ENCODE peak calls at places on chromosome 15, in nine cellular contexts. P is A549; K is GM23338; M is naive thymus-derived CD4-positive, alpha-beta T cell; Z is tibial nerve; G is transverse colon; W is mammary epithelial cell; I is neuronal stem cell; N is uterus. C is an unnamed sample. For H3K4me1, the result is how much of the 10 kb centered on the place peaks cover.

GRCh38 chr15:28133281-28133680 is 34.2 kb upstream of the OCA2 start:
- DNase-seq in Z (no peak), M (no peak), P (no peak), K (no peak), W (no peak), I (no peak), G (no peak), N (no peak), C (no peak)

GRCh38 chr15:24955549-24955929 is 752 bp downstream of the SNRPN start:
- DNase-seq in N (peak), M (peak), P (no peak), W (no peak), K (no peak), G (no peak), Z (no peak), I (no peak), C (no peak)

GRCh38 chr15:68650901-68651709 is 72.3 kb downstream of the CORO2B start:
- DNase-seq in N (no peak), M (no peak), G (peak), P (peak), K (peak), W (no peak), I (peak), Z (peak), C (peak)

GRCh38 chr15:74542192-74543042 is 1.4 kb downstream of the ARID3B start:
- DNase-seq in I (no peak), N (no peak), P (no peak), M (no peak), G (no peak), K (no peak), Z (no peak), W (peak), C (no peak)

GRCh38 chr15:69074011-69074842 is 59.7 kb downstream of the NOX5 start:
- DNase-seq in P (peak), G (peak), K (peak), W (peak), Z (peak), I (peak), N (peak), M (no peak), C (peak)

GRCh38 chr15:84398763-84399701 is 163.5 kb downstream of the GOLGA6L4 start:
- DNase-seq in K (peak), N (no peak), P (no peak), M (no peak), Z (no peak), I (no peak), G (no peak), W (no peak), C (no peak)

GRCh38 chr15:62454567-62455172 is 289.6 kb upstream of the C2CD4B start:
- DNase-seq in I (no peak), P (no peak), Z (no peak), W (no peak), N (no peak), M (no peak), K (no peak), G (no peak), C (no peak)

GRCh38 chr15:57550640-57551039 is 41.1 kb upstream of the MYZAP start:
- DNase-seq in K (no peak), N (peak), M (no peak), W (no peak), G (peak), P (no peak), I (no peak), Z (peak), C (no peak)

GRCh38 chr15:35107561-35107960 is 22.5 kb upstream of the NANOGP8 start:
- DNase-seq in Z (no peak), W (no peak), K (no peak), M (no peak), P (no peak), I (no peak), N (no peak), G (no peak), C (no peak)

DNA sequence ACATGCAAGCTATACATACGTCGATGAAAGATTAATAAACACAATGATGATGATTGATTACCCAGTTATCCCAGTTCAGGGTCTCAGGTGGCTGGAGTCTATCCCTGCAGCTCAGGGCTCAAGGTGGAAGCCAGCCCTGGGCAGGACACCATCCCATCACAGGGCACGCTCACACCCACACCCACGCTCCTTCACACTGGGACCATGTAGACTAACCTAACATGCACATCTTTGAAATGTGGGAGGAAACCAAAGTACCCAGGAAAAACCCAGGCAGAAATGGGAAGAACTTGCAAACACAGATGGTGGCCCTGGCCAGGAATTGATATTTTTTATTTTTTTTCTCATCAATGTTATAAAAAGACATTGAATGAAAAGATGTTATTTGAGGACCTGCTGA is 151.4 kb upstream of the MCTP2 start:
- DNase-seq in K (no peak), P (no peak), Z (no peak), I (no peak), N (no peak), G (no peak), W (peak), M (no peak), C (no peak)
- H3K4me1 ChIP-seq in K (under half), P (under half), Z (under half), I (under half), N (under half), G (under half), W (under half), M (under half), C (under half)

GRCh38 chr15:31345606-31346366 is 19.2 kb downstream of the KLF13 start:
- DNase-seq in G (no peak), N (no peak), Z (no peak), W (no peak), M (no peak), I (no peak), K (no peak), P (no peak), C (no peak)
- H3K4me3 ChIP-seq in G (peak), N (no peak), Z (peak), W (no peak), M (peak), I (no peak), K (no peak), P (no peak), C (no peak)

GRCh38 chr15:52682776-52683175 is 3.6 kb upstream of the ATOSA start:
- DNase-seq in M (peak), Z (no peak), G (no peak), W (no peak), I (no peak), P (no peak), N (no peak), K (no peak), C (no peak)

GRCh38 chr15:52681441-52681840 is 2.3 kb upstream of the ATOSA start:
- DNase-seq in G (no peak), I (no peak), M (no peak), P (no peak), K (no peak), N (no peak), Z (no peak), W (no peak), C (no peak)

GRCh38 chr15:52680756-52681155 is 1.6 kb upstream of the ATOSA start:
- DNase-seq in I (no peak), K (no peak), N (no peak), Z (no peak), M (no peak), G (no peak), W (no peak), P (no peak), C (no peak)

GRCh38 chr15:52682200-52682599 is 3.0 kb upstream of the ATOSA start:
- DNase-seq in I (no peak), N (no peak), Z (no peak), K (no peak), W (no peak), P (no peak), G (no peak), M (no peak), C (no peak)

DNA sequence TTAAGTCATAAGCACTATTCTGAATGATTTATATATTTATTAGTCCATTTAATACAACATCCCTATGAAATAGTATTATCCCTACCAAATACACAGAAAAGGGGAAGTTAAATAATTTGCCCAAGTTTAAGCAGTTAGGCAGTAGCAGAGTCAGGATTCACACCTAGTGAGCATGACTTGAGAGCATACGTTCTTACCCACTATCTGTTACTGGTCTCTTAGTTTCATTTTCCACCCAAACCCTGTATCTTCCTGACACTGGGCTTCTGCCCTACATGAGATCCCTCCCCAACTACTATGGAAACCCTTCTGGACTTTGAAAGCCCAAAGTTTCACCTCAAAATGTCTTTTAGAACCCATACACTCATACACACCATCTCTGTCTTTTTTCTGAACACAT is 4.4 kb upstream of the ATOSA start:
- DNase-seq in W (no peak), I (no peak), N (no peak), M (no peak), P (no peak), K (no peak), G (no peak), Z (no peak), C (no peak)
- H3K4me1 ChIP-seq in W (under half), I (under half), N (under half), M (under half), P (under half), K (under half), G (under half), Z (under half), C (under half)

DNA sequence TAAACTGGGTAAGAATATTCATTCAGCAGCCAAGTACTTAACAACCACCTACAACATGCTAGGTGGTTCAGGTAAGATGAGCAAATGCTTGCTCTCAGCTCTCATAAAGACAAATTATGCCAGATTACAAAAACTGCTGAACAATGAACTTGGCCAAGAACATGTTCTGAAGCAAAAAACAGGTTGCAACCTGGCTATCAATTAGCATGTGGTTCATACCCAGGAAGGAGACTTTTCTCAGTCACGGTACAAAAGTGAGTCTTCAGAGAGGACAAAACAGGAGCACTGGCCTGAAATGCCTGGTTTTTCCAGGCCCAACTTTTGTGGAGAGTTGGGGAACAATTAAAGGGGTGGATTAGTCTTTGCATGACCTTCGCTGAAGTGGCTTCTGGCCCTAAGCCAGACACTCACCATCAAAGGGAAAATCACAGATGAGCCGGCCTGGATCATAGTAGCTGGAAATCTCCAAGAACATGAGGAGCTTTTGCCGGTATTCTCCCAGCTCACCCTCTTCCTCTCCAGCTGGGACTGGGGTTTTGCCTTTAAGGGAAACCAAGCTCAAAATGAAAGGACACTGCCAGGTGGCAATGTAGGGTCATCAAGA is 7.6 kb upstream of the PLA2G4F start:
- DNase-seq in G (no peak), K (no peak), M (no peak), I (no peak), N (no peak), Z (no peak), W (no peak), P (no peak), C (no peak)
- H3K4me3 ChIP-seq in G (no peak), K (no peak), M (no peak), I (no peak), N (no peak), Z (no peak), W (no peak), P (no peak), C (no peak)

GRCh38 chr15:39287322-39288195 is 293.3 kb upstream of the THBS1 start:
- DNase-seq in K (no peak), W (peak), N (no peak), I (no peak), Z (no peak), P (no peak), M (no peak), G (no peak), C (no peak)

GRCh38 chr15:39285663-39286062 is 295.2 kb upstream of the THBS1 start:
- DNase-seq in G (no peak), K (no peak), P (no peak), I (no peak), W (no peak), Z (no peak), M (no peak), N (no peak), C (no peak)

GRCh38 chr15:39286706-39287105 is 294.2 kb upstream of the THBS1 start:
- DNase-seq in G (no peak), M (no peak), I (no peak), P (no peak), W (no peak), K (no peak), Z (no peak), N (no peak), C (no peak)

GRCh38 chr15:39291690-39292089 is 289.2 kb upstream of the THBS1 start:
- DNase-seq in G (no peak), P (no peak), I (no peak), Z (no peak), K (no peak), W (no peak), M (no peak), N (no peak), C (no peak)

DNA sequence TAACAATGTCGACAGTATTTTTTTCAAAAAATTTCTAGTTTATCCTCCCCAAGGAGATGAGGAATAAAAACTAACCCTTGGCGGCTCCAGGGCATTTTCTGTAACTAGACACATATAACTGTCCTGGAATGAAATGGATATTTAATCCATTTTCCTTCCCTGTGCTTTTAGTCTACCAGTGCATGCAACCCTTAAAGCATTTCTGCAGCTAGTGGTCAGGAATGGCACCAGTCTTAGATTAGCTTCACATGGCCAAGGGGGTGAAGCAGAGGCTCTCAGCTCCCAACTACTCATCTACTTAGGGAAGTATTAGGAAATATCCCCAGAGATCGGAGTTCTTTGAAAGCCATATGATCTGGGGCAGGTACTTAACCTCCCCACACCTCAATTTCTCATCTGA is 289.8 kb upstream of the THBS1 start:
- DNase-seq in M (no peak), W (no peak), K (no peak), I (no peak), Z (no peak), N (no peak), G (no peak), P (no peak), C (no peak)
- H3K4me1 ChIP-seq in M (under half), W (under half), K (under half), I (under half), Z (under half), N (under half), G (under half), P (under half), C (under half)

DNA sequence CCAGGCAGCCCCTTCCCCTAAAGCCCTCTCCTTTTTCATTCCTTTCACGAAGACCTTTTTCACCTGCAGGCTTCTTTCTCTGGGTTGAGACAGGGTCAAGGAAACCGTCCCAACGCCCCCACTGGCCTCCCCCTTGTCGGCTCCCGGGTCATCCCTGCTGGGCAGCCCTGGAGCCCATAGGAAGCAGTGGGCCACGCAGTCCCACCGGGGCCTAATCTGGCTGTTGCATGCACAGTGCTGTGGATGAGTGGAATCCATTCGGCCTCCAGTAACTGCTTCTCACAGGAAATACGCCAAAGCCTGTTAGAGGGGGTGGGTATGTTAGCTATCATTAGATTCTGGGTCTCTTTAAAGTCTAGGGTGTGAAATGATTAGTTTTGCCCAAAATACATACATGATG is 16.7 kb downstream of the LYSMD4 start:
- DNase-seq in P (no peak), Z (no peak), I (no peak), M (no peak), K (no peak), N (no peak), W (no peak), G (no peak), C (no peak)
- H3K4me3 ChIP-seq in P (no peak), Z (no peak), I (no peak), M (no peak), K (no peak), N (no peak), W (no peak), G (no peak), C (no peak)